ENCODE peak calls at places on chromosomes 4 and X, in seven cellular contexts. Z, U, N, H, Y, P and O are unnamed samples.

GRCh38 chr4:78661923-78662521 is 110.5 kb downstream of the ANXA3 start:
- DNase-seq in Z (peak; percentile 61), U (no peak), N (no peak), H (no peak), Y (no peak), P (peak; percentile 35), O (no peak)

GRCh38 chrX:150478496-150479492 is 89.6 kb upstream of the MTM1 start:
- DNase-seq in Z (no peak), U (no peak), N (no peak), H (no peak), Y (peak; percentile 7), P (no peak), O (no peak)

GRCh38 chr4:103497692-103498091 is 222.1 kb downstream of the TACR3 start:
- DNase-seq in Z (no peak), U (no peak), N (no peak), H (no peak), Y (no peak), P (no peak), O (no peak)

GRCh38 chr4:150402968-150403367 is 179.0 kb upstream of the MAB21L2 start:
- DNase-seq in Z (no peak), U (no peak), N (no peak), H (no peak), Y (peak; percentile 19), P (peak; percentile 47), O (peak; percentile 4)

GRCh38 chrX:36684053-36684452 is 324.1 kb upstream of the FAM47C start:
- DNase-seq in Z (no peak), U (no peak), N (no peak), H (no peak), Y (no peak), P (peak; percentile 2), O (no peak)

GRCh38 chrX:136711147-136711546 is 63.2 kb downstream of the CD40LG start:
- DNase-seq in Z (peak; percentile 50), U (no peak), N (no peak), H (no peak), Y (no peak), P (peak; percentile 29), O (peak; percentile 52)

GRCh38 chrX:29431895-29432294 is 783.5 kb upstream of the MAGEB2 start:
- DNase-seq in Z (no peak), U (no peak), N (no peak), H (no peak), Y (no peak), P (no peak), O (no peak)

GRCh38 chr4:5206391-5206790 is 155.1 kb downstream of the STK32B start:
- DNase-seq in Z (peak; percentile 90), U (no peak), N (no peak), H (no peak), Y (no peak), P (no peak), O (peak; percentile 96)

GRCh38 chr4:102663073-102663472 is 97.7 kb downstream of the MANBA start:
- DNase-seq in Z (peak; percentile 89), U (no peak), N (no peak), H (no peak), Y (no peak), P (no peak), O (peak; percentile 26)

GRCh38 chr4:112348488-112349158 is 51.5 kb downstream of the ALPK1 start:
- DNase-seq in Z (peak; percentile 36), U (no peak), N (no peak), H (no peak), Y (no peak), P (peak; percentile 20), O (peak; percentile 53)

GRCh38 chrX:53479295-53479694 is 45.1 kb upstream of the HSD17B10 start:
- DNase-seq in Z (peak; percentile 40), U (no peak), N (no peak), H (no peak), Y (no peak), P (no peak), O (peak; percentile 2)

GRCh38 chrX:83759872-83760271 is 101.1 kb upstream of the CYLC1 start:
- DNase-seq in Z (no peak), U (no peak), N (no peak), H (no peak), Y (no peak), P (peak; percentile 48), O (no peak)

GRCh38 chr4:86822136-86822535 is 27.0 kb downstream of the SLC10A6 start:
- DNase-seq in Z (no peak), U (no peak), N (no peak), H (no peak), Y (no peak), P (no peak), O (no peak)

GRCh38 chr4:165592386-165592785 is 213.6 kb downstream of the CPE start:
- DNase-seq in Z (no peak), U (no peak), N (no peak), H (no peak), Y (no peak), P (no peak), O (no peak)

GRCh38 chr4:39020130-39020529 is 12.1 kb downstream of the TMEM156 start:
- DNase-seq in Z (peak; percentile 57), U (no peak), N (no peak), H (no peak), Y (no peak), P (no peak), O (no peak)

GRCh38 chr4:107423677-107424405 is 296.2 kb downstream of the PAPSS1 start:
- DNase-seq in Z (no peak), U (no peak), N (no peak), H (no peak), Y (no peak), P (peak; percentile 8), O (no peak)

GRCh38 chr4:156976147-156976546 is 4.5 kb upstream of the PDGFC start:
- DNase-seq in Z (peak; percentile 70), U (no peak), N (no peak), H (no peak), Y (no peak), P (no peak), O (peak; percentile 34)

GRCh38 chr4:139286186-139286698 is 6.2 kb upstream of the MGARP start:
- DNase-seq in Z (no peak), U (no peak), N (no peak), H (no peak), Y (no peak), P (no peak), O (no peak)